ENCODE peak calls at places on chromosomes 7 and 10, in six cellular contexts. R is DND-41, F is heart right ventricle, U is HL-60, D is type B pancreatic cell, X is mesothelial cell of epicardium. M is an unnamed sample.

GRCh38 chr7:91912500-91912899 is 28.2 kb upstream of the AKAP9 start:
- DNase-seq in U (no peak), X (no peak), F (no peak), R (no peak), D (no peak), M (no peak)

GRCh38 chr10:6912424-6912823 is 332.3 kb upstream of the PRKCQ start:
- DNase-seq in R (no peak), X (no peak), D (no peak), U (no peak), F (no peak), M (no peak)

GRCh38 chr7:104388222-104388621 is 59.8 kb downstream of the LHFPL3 start:
- DNase-seq in D (no peak), U (no peak), F (no peak), X (no peak), R (no peak), M (no peak)

GRCh38 chr10:97843296-97843671 is 6.4 kb upstream of the GOLGA7B start:
- DNase-seq in F (no peak), X (no peak), D (no peak), R (no peak), U (no peak), M (no peak)

GRCh38 chr10:805635-806305 is 116.3 kb upstream of the DIP2C start:
- DNase-seq in F (no peak), X (no peak), D (no peak), R (no peak), U (no peak), M (no peak)

GRCh38 chr7:74269757-74270277 is 15.6 kb upstream of the RFC2 start:
- DNase-seq in R (peak; percentile 81), X (no peak), U (peak; percentile 67), D (no peak), F (no peak), M (peak; percentile 75)

GRCh38 chr10:30155401-30155800 is 96.0 kb upstream of the JCAD start:
- DNase-seq in F (no peak), X (no peak), R (no peak), U (no peak), D (no peak), M (no peak)

GRCh38 chr10:131703941-131704340 is 196.9 kb upstream of the PPP2R2D start:
- DNase-seq in D (peak; percentile 57), U (no peak), F (no peak), X (no peak), R (no peak), M (no peak)

GRCh38 chr7:40870108-40870507 is 735.3 kb downstream of the SUGCT start:
- DNase-seq in D (no peak), X (no peak), U (no peak), F (no peak), R (no peak), M (no peak)

GRCh38 chr10:6579904-6580278 is at the start of gene PRKCQ:
- DNase-seq in R (no peak), D (no peak), X (no peak), U (no peak), F (no peak), M (no peak)

GRCh38 chr10:118047363-118047719 is 600 bp upstream of the RAB11FIP2 start:
- DNase-seq in F (peak; percentile 11), D (no peak), R (no peak), U (no peak), X (no peak), M (no peak)

GRCh38 chr7:74197449-74198108 is 12.2 kb upstream of the LAT2 start:
- DNase-seq in U (no peak), X (no peak), F (no peak), D (no peak), R (no peak), M (no peak)

GRCh38 chr7:138945806-138946205 is 35.4 kb downstream of the KIAA1549 start:
- DNase-seq in U (peak; percentile 7), R (no peak), D (no peak), X (no peak), F (no peak), M (no peak)

GRCh38 chr7:23530355-23530754 is 1.4 kb downstream of the TRA2A start:
- DNase-seq in X (no peak), R (no peak), F (no peak), D (peak; percentile 4), U (peak; percentile 41), M (no peak)

GRCh38 chr7:121187676-121188075 is 141.1 kb upstream of the WNT16 start:
- DNase-seq in F (no peak), D (no peak), X (no peak), R (no peak), U (no peak), M (no peak)

GRCh38 chr10:88848499-88848898 is 3.1 kb downstream of the ANKRD22 start:
- DNase-seq in R (no peak), F (no peak), U (no peak), X (no peak), D (no peak), M (no peak)

GRCh38 chr10:20955355-20955893 is 58.3 kb upstream of the NEBL start:
- DNase-seq in U (no peak), D (no peak), X (no peak), F (no peak), R (no peak), M (no peak)

GRCh38 chr7:1931248-1931950 is 261.3 kb downstream of the ELFN1 start:
- DNase-seq in R (no peak), X (no peak), F (no peak), U (no peak), D (no peak), M (no peak)

GRCh38 chr10:86872757-86873156 is 84.7 kb downstream of the MMRN2 start:
- DNase-seq in U (peak; percentile 48), D (no peak), F (no peak), R (no peak), X (no peak), M (no peak)

DNA sequence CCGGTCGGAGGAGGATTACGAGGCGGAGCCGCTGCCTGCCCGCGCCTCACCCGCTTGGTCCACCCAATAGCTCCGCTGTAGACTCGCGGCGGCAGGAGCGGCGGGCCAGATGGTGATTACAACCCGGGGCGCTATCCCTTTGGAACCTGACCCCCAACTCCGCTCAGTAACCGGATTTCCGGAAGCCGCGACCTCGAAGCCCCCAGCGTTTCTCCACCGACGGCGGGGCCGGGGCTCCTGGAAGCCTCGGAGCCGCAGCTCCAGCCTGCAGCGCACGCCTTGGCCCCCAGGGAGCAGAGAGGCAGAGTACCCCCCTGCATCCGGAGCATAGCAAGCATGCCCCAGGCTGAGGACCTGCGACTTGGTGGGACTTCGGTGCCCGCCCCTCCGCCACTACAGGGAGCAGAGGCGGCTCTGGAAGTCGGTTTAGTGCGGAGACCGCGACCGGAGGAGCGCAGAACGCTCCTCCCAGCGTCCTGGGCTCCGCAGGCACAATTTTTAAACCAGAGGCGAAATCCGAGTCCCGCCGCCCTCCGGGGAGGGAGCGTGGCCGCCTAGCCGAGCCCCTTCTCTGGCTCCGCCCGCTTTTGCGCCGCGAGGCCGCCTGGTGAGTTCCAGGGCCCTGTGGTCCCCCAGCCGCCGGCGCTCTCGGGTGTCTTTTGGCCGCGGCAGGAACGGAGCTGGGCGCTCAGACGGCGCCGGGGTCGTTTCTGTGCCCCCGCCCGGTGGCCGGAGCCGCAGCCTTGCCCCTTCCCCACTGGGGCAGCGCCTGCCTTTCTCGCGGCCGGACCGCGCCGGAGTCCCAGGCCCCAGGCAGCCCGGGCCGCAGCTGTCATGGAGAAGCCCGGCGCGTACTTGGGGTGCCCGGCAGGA is 28.2 kb upstream of the BMS1 start:
- DNase-seq in D (no peak), X (no peak), F (peak; percentile 58), U (no peak), R (no peak), M (peak; percentile 28)
- TF ChIP-seq CTCF in D (peak; percentile 39), X (no peak), F (no peak), U (no peak), R (no peak), M (no peak)

GRCh38 chr10:24723788-24724380 is at the start of gene ARHGAP21:
- DNase-seq in R (peak; percentile 76), F (peak; percentile 78), X (peak; percentile 51), U (no peak), D (peak; percentile 75), M (no peak)

GRCh38 chr10:24726626-24727025 is 2.9 kb upstream of the ARHGAP21 start:
- DNase-seq in X (no peak), F (no peak), U (no peak), R (no peak), D (no peak), M (no peak)

GRCh38 chr10:24730811-24731210 is 7.1 kb upstream of the ARHGAP21 start:
- DNase-seq in X (no peak), D (no peak), U (no peak), R (no peak), F (no peak), M (no peak)

GRCh38 chr10:24724381-24725228 is 918 bp upstream of the ARHGAP21 start:
- DNase-seq in U (peak; percentile 41), F (peak; percentile 97), R (peak; percentile 98), X (peak; percentile 92), D (peak; percentile 96), M (peak; percentile 70)

DNA sequence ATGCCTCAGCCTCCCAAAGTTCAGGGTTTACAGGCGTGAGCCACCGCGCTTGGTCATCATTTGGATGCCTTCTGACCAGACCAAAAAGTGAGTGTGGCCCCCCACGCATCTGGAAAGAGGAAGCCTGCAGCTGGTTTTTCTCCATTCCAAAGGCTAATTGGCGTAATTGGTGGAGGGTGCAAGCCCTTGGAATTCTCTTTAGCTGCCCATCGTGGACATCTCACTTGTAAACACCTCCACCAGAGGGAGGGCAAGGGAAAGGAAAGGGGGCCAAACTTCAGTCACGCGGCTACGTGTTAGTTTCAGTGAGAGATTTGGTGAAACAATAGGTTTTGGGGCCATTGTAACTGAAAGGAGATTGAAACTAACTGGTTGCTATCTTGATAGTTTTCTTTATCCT is 4.1 kb upstream of the ARHGAP21 start:
- DNase-seq in U (no peak), F (no peak), D (no peak), R (no peak), X (no peak), M (no peak)
- TF ChIP-seq CTCF in U (no peak), F (no peak), D (peak; percentile 45), R (peak; percentile 46), X (no peak), M (no peak)

DNA sequence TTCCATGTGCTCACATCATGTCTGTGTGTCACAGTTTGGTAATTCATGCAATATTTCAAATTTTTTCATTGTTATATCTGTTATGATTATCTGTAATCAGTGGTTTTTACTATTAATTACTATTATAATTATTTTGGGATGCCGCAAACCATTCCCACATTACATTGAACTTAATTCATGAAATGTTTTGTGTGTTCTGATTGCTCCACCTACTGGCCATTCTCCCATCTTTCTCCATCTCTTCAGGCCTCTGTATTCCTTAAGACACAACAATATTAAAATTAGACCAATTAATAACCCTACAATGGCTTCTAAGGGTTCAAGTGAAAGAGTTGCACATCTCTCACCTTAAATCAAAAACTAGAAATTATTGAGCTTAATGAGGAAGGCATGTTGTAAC is 398.5 kb downstream of the PCDH15 start:
- DNase-seq in X (no peak), D (no peak), F (no peak), R (no peak), U (no peak), M (no peak)
- TF ChIP-seq CTCF in X (peak; percentile 34), D (peak; percentile 77), F (peak; percentile 45), R (peak; percentile 32), U (no peak), M (peak; percentile 47)

GRCh38 chr7:86664991-86665390 is 21.3 kb downstream of the GRM3 start:
- DNase-seq in F (no peak), X (no peak), U (no peak), R (no peak), D (no peak), M (no peak)
- TF ChIP-seq CTCF in F (no peak), X (no peak), U (no peak), R (no peak), D (no peak), M (no peak)

GRCh38 chr7:48424731-48425130 is 253.5 kb downstream of the ABCA13 start:
- DNase-seq in X (no peak), D (no peak), R (no peak), F (no peak), U (peak; percentile 18), M (no peak)
- TF ChIP-seq CTCF in X (no peak), D (peak; percentile 70), R (peak; percentile 36), F (peak; percentile 43), U (no peak), M (peak; percentile 36)